ENCODE peak calls at places on chromosomes 3 and 15, in nine cellular contexts. P, Z, J, Q, D, K, T, B and A are unnamed samples.

GRCh38 chr3:9945358-9945757 is 6.8 kb downstream of the PRRT3 start:
- DNase-seq in Q (no peak), J (no peak), B (no peak), D (no peak), P (no peak), T (no peak), K (no peak), Z (no peak), A (no peak)

GRCh38 chr3:86978111-86978528 is 12.8 kb downstream of the VGLL3 start:
- DNase-seq in K (no peak), D (no peak), J (no peak), Z (no peak), B (no peak), P (no peak), Q (peak; percentile 35), T (no peak), A (no peak)

GRCh38 chr3:185552358-185552877 is at the start of gene LIPH:
- DNase-seq in B (peak; percentile 48), P (no peak), Z (no peak), T (peak; percentile 61), Q (peak; percentile 30), K (no peak), D (peak; percentile 74), J (no peak), A (peak; percentile 45)

GRCh38 chr3:61162965-61163364 is 88.3 kb downstream of the FHIT start:
- DNase-seq in P (no peak), D (no peak), J (no peak), T (no peak), Q (no peak), Z (no peak), K (no peak), B (no peak), A (no peak)

GRCh38 chr3:65268411-65268810 is 580.6 kb upstream of the ADAMTS9 start:
- DNase-seq in Q (no peak), T (no peak), Z (no peak), B (no peak), K (no peak), P (no peak), D (no peak), J (no peak), A (no peak)

GRCh38 chr15:76099388-76099787 is 39.6 kb downstream of the TMEM266 start:
- DNase-seq in D (no peak), T (no peak), B (no peak), J (no peak), K (no peak), Q (no peak), Z (no peak), P (no peak), A (no peak)

GRCh38 chr15:68699881-68700394 is 120.8 kb downstream of the ANP32A start:
- DNase-seq in D (no peak), P (no peak), B (no peak), T (no peak), J (peak; percentile 54), Q (no peak), Z (peak; percentile 40), K (no peak), A (no peak)

GRCh38 chr3:6860911-6861330 is at the start of gene GRM7:
- DNase-seq in K (no peak), B (no peak), T (no peak), D (no peak), Q (no peak), J (no peak), Z (peak; percentile 54), P (no peak), A (no peak)

GRCh38 chr3:138186803-138187295 is 252 bp upstream of the ARMC8 start:
- DNase-seq in J (peak; percentile 91), D (peak; percentile 93), B (peak; percentile 91), T (peak; percentile 54), K (peak; percentile 94), P (no peak), Z (peak; percentile 89), Q (peak; percentile 83), A (peak; percentile 87)

GRCh38 chr15:62124176-62124952 is 40.7 kb downstream of the C2CD4B start:
- DNase-seq in K (no peak), Z (no peak), P (no peak), B (no peak), T (no peak), Q (peak; percentile 20), J (no peak), D (no peak), A (no peak)

GRCh38 chr3:83393276-83393675 is 1565.5 kb upstream of the CADM2 start:
- DNase-seq in J (no peak), Z (no peak), K (no peak), D (no peak), T (no peak), B (no peak), Q (no peak), P (no peak), A (no peak)

GRCh38 chr15:34709866-34710265 is 44.9 kb downstream of the GJD2 start:
- DNase-seq in K (no peak), T (no peak), Z (no peak), D (no peak), B (peak; percentile 18), Q (peak; percentile 60), P (no peak), J (no peak), A (no peak)

GRCh38 chr3:59320080-59320479 is 270.3 kb upstream of the CFAP20DC start:
- DNase-seq in P (no peak), B (peak; percentile 0), Q (no peak), T (no peak), K (no peak), D (no peak), Z (no peak), J (no peak), A (no peak)

DNA sequence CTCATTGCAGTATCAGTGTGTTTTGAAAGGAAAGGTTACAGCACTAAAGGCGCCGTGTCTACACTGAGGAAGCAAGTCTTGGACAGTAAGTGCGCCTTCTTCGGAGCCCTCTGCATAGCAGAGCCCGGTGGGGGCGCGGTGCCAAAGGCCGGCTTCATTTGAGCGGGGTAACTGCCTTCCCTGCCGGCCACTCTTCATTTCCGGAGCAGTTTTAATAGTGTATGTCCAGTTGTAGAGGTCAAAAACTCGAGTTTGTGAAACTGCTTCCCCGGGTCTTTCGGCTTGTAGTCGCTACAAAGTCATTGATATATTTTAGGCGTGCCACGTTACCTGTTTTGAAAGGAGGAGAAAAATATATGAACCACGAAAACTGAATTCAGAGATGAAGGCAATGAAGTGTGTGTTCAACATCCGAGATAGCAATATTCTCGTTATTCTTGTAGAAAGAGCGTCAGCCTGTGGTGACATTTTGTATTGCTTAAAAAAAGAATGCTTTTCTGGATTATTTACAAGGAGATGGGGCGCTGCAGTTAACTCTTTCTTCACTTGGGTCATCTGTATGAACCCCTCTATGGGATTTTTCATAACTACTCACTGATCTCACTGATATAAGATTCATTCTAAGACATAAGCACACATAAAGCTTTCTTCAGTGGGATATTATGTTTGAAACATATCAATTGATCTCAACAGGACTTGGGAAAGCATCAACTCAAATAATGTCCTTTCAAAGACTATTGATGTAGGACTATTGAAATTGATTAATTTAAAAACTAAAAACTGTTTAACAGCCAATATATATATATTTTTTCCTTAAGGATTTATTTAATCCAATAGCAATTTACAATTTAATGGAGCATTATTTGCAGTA is 3.0 kb downstream of the ALCAM start:
- DNase-seq in B (peak; percentile 15), D (peak; percentile 79), J (peak; percentile 61), P (no peak), K (peak; percentile 78), T (peak; percentile 53), Q (peak; percentile 73), Z (peak; percentile 64), A (no peak)
- TF ChIP-seq POLR2A in B (no peak), D (no peak), J (no peak), P (no peak), K (no peak), T (no peak), Q (no peak), Z (no peak), A (peak; percentile 7)

GRCh38 chr3:94303897-94304296 is 241.0 kb downstream of the NSUN3 start:
- DNase-seq in Z (no peak), P (no peak), J (peak; percentile 30), B (no peak), Q (peak; percentile 1), K (no peak), D (no peak), T (no peak), A (no peak)
- TF ChIP-seq POLR2A in Z (no peak), P (no peak), J (no peak), B (no peak), Q (no peak), K (no peak), D (no peak), T (no peak), A (no peak)

DNA sequence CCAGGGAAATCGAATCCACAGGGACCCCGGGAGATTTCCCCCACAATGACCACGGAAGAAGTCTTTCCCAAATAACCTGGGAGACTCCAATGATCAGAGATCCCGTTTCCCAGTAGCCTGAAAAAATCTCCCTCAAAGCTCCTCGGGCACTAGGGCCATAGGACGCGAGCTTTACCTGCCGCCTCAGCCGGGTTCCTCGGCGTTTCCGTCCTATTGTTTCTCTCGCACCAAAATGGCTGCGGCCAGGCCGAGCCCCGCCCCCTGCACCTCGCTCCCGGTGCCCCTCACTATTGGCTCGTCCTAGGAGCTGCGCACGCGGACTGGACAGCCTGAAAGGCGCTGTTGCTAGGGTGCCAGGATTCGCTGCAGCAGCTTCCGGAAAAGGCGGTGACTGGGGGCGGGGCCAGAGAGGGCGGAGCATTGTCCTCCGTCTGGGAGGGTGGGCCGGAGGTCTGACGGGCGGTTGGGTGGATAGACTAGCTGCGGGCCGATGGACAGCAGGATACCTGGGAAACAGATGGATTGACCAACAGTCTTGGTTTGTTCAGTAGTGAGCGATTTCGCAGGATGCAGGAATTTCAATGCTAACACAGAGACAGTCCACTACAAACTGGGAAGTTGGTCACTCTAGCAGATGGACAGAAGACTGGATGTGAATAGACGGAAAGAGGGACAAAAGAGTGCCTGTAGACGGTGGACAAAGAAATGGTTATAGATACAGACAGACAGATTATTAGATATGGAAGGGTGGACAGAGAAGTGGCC is at the start of gene IP6K2:
- DNase-seq in Q (peak; percentile 97), P (peak; percentile 93), D (peak; percentile 99), Z (peak; percentile 98), T (peak; percentile 89), K (peak; percentile 99), B (peak; percentile 87), J (peak; percentile 99), A (peak; percentile 97)
- TF ChIP-seq POLR2A in Q (peak; percentile 98), P (peak; percentile 92), D (no peak), Z (peak; percentile 83), T (peak; percentile 95), K (peak; percentile 33), B (peak; percentile 50), J (no peak), A (peak; percentile 55)

DNA sequence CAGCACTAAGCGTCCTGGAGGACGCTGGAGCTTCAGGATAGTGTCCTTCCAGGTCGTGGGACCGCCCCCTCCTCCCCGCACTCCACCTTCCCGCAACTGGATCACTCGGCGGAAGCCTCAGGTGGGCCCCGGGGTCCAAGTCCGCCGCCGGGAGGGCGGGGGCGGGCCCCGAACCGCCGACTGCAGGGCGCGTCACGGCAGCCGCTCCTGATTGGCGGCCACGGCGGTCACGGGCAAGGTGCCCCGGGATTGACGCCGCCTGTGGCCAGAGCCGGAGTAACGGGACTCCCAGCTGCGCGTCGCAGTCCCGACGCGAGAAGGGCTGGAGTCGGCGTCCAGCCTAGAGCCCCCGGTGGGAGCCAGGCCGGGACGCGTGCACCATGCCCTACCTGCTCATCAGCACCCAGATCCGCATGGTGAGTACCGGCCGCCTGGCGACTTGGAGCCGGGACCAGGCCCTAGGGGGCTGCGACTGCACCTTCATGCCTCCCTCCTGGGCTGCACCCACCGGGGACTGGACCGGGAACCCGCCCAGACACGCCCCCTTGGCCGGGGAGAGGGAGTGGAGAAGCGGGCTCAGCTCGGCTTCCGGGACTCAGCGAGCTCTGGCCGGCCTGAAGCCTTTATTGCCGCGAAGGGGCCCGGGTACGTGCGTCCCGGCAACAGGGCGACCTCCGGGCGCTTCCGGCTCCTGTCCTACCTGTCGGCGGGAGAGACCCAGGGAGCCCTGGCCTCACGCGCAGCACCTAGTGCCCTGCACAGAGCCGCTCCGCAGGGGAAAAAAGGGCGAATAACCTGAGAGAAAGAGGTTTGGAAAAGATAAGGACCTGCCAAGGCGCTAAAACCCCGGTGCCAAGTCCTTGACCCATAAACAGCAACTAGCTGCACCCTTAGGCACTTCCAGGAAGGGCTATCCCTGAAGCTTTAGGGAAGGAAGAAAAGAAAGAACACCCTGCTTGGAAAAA is at the start of gene GCHFR:
- DNase-seq in J (peak; percentile 74), P (peak; percentile 82), B (peak; percentile 67), D (peak; percentile 81), Q (peak; percentile 47), T (no peak), K (peak; percentile 80), Z (peak; percentile 78), A (no peak)
- TF ChIP-seq POLR2A in J (no peak), P (no peak), B (peak; percentile 6), D (no peak), Q (no peak), T (peak; percentile 79), K (no peak), Z (peak; percentile 53), A (no peak)